ENCODE peak calls at places on chromosomes 12 and 14, in seven cellular contexts. I is left ventricle myocardium inferior, Q is thoracic aorta, O is cardiac muscle cell, U is coronary artery, K is tibial artery, S is heart right ventricle. L is an unnamed sample.

GRCh38 chr12:84601483-84601882 is 311.1 kb downstream of the SLC6A15 start:
- DNase-seq in Q (no peak), K (no peak), S (no peak), U (no peak), I (no peak), O (no peak), L (no peak)

GRCh38 chr12:103177624-103178023 is 220.2 kb downstream of the ASCL1 start:
- DNase-seq in U (no peak), K (no peak), I (no peak), O (no peak), Q (no peak), S (no peak), L (no peak)

GRCh38 chr12:4506870-4507269 is 31.8 kb upstream of the RAD51AP1 start:
- DNase-seq in Q (no peak), O (peak), I (no peak), U (no peak), S (no peak), K (no peak), L (no peak)

GRCh38 chr14:80602931-80603330 is 338.6 kb downstream of the CEP128 start:
- DNase-seq in I (no peak), U (no peak), S (no peak), O (no peak), K (no peak), Q (no peak), L (no peak)

GRCh38 chr12:1576410-1577240 is 17.8 kb downstream of the FBXL14 start:
- DNase-seq in I (no peak), U (no peak), O (peak), K (peak), Q (no peak), S (peak), L (no peak)

GRCh38 chr12:106760184-106760531 is 14.3 kb upstream of the RIC8B start:
- DNase-seq in Q (no peak), K (no peak), U (no peak), O (peak), S (no peak), I (no peak), L (no peak)

GRCh38 chr14:50348933-50349332 is 36.8 kb downstream of the DMAC2L start:
- DNase-seq in O (no peak), I (no peak), Q (no peak), S (no peak), K (no peak), U (no peak), L (no peak)

GRCh38 chr12:2285462-2285861 is 232.7 kb downstream of the CACNA1C start:
- DNase-seq in O (no peak), I (no peak), U (peak), K (peak), Q (no peak), S (no peak), L (no peak)

GRCh38 chr12:15772405-15773018 is 16.7 kb downstream of the EPS8 start:
- DNase-seq in S (no peak), U (no peak), K (no peak), I (no peak), Q (no peak), O (peak), L (no peak)

GRCh38 chr12:62983594-62983993 is 48.6 kb upstream of the PPM1H start:
- DNase-seq in K (no peak), U (no peak), Q (no peak), O (no peak), S (no peak), I (peak), L (no peak)
- TF ChIP-seq CTCF in K (no peak), U (no peak), Q (no peak), O (no peak), S (peak), I (peak), L (no peak)

GRCh38 chr12:75389706-75390105 is 1.2 kb upstream of the GLIPR1L2 start:
- DNase-seq in K (no peak), U (no peak), I (no peak), O (no peak), Q (no peak), S (no peak), L (no peak)

GRCh38 chr12:75390899-75391538 is at the start of gene GLIPR1L2:
- DNase-seq in K (peak), I (peak), Q (peak), O (peak), S (peak), U (peak), L (peak)

GRCh38 chr12:75389061-75389460 is 1.8 kb upstream of the GLIPR1L2 start:
- DNase-seq in I (no peak), U (no peak), Q (no peak), O (peak), S (no peak), K (no peak), L (no peak)

GRCh38 chr12:75390156-75390898 is 562 bp upstream of the GLIPR1L2 start:
- DNase-seq in O (no peak), U (no peak), I (no peak), S (no peak), K (no peak), Q (no peak), L (no peak)
- H3K4me3 ChIP-seq in O (peak), U (peak), I (peak), S (peak), K (peak), Q (peak), L (peak)

GRCh38 chr12:104274811-104275210 is 28.7 kb upstream of the EID3 start:
- DNase-seq in O (no peak), S (no peak), Q (no peak), I (no peak), K (no peak), U (no peak), L (no peak)
- H3K27ac ChIP-seq in O (no peak), S (no peak), Q (no peak), I (no peak), K (no peak), U (no peak), L (no peak)

GRCh38 chr12:91576432-91576831 is 393.8 kb upstream of the DCN start:
- DNase-seq in O (no peak), K (no peak), S (no peak), U (no peak), Q (no peak), I (no peak), L (no peak)

GRCh38 chr12:91579516-91580263 is 397.1 kb upstream of the DCN start:
- DNase-seq in O (no peak), Q (no peak), S (no peak), U (no peak), I (no peak), K (no peak), L (no peak)

GRCh38 chr12:91575631-91576030 is 393.0 kb upstream of the DCN start:
- DNase-seq in U (no peak), I (no peak), S (no peak), O (no peak), K (no peak), Q (no peak), L (no peak)

GRCh38 chr12:91574975-91575374 is 392.4 kb upstream of the DCN start:
- DNase-seq in Q (no peak), O (no peak), S (no peak), K (no peak), U (no peak), I (no peak), L (no peak)

DNA sequence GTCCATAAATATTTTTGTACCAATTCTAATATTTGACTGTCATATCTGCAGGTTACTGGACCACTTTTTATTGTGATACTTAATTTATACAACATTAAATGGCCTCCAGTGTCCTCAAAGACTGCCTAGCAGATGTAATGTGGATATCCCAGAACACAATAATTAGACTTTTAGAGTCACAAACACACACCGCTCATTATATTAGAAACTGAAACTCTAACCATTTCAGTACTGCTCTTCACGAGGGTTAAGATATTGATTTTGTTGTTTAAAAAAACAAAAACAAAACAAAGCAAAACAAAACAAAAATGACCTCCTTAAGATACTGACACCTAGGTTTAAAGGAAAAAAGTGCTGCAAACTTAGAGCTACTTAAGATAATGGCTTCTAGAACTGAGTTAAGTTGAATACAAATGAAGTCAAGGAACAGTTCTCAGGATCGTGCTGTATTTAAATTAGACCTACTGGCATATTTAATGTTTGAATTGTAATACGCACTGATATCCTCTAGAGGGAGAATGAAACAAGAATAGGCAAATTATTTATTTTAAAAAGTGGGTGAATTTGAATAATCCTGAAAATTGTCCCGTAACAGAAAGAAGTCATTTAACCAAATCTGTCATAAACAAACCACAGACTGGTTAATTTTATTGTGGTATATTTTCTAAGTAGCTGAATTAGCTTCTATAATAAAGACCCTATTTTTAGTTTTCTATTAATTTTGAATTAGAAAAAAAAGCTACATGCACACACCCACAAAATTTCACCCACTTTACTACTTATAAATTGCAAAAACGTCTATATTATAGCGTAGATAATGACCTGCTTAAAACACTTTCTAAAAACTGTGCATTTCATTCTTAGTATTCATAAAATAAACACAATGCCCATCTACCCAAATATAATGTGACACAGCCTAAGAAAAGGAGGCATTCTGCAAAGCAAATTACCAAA is 395.2 kb upstream of the DCN start:
- DNase-seq in I (no peak), O (peak), U (no peak), S (no peak), Q (no peak), K (no peak), L (no peak)
- TF ChIP-seq CTCF in I (peak), O (peak), U (peak), S (peak), Q (peak), K (peak), L (peak)

GRCh38 chr14:76998777-76999366 is 29.6 kb downstream of the IRF2BPL start:
- DNase-seq in U (no peak), K (no peak), I (no peak), O (no peak), Q (no peak), S (no peak), L (no peak)
- H3K4me3 ChIP-seq in U (no peak), K (no peak), I (no peak), O (no peak), Q (no peak), S (no peak), L (no peak)

DNA sequence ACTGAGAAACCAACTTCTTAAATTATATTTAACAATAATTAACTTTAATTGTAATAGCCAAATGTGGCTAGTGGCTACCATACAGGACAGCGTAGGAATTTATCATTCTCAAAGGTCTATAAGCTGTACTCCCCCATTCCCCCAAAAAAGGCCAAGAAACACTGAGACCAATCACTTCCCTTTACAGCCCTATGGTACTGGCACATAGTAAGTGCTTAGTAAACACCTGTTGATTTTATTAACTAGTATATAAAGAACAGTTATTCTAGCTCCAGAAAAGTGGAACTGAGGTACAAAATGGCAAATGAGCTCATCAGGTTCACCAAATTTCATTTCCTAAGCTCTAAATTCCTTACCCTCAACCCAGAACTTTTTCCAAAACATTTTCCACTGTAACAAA is 6.1 kb upstream of the SRSF9 start:
- DNase-seq in U (no peak), I (no peak), K (no peak), Q (no peak), S (no peak), O (no peak), L (no peak)
- H3K27ac ChIP-seq in U (no peak), I (no peak), K (no peak), Q (no peak), S (no peak), O (no peak), L (no peak)